ENCODE peak calls at places on chromosomes 3 and 15, in seven cellular contexts. One of them, this sample, is unnamed.

GRCh38 chr3:159872374-159873109 is 116.1 kb upstream of the IL12A start:
- DNase-seq in memory B cell: no peak
- DNase-seq in iris pigment epithelial cell: peak
- DNase-seq in T-cell: no peak
- DNase-seq in T-helper 1 cell: no peak
- DNase-seq in stromal cell of bone marrow: peak
- DNase-seq in AG09309: peak
- DNase-seq in this sample: no peak

GRCh38 chr3:190073264-190073663 is 47.4 kb downstream of the P3H2 start:
- DNase-seq in memory B cell: no peak
- DNase-seq in iris pigment epithelial cell: peak
- DNase-seq in T-cell: no peak
- DNase-seq in T-helper 1 cell: no peak
- DNase-seq in stromal cell of bone marrow: no peak
- DNase-seq in AG09309: no peak
- DNase-seq in this sample: no peak

GRCh38 chr3:12303998-12304397 is 15.1 kb downstream of the PPARG start:
- DNase-seq in memory B cell: no peak
- DNase-seq in iris pigment epithelial cell: no peak
- DNase-seq in T-cell: no peak
- DNase-seq in T-helper 1 cell: no peak
- DNase-seq in stromal cell of bone marrow: no peak
- DNase-seq in AG09309: no peak
- DNase-seq in this sample: peak

GRCh38 chr3:140441006-140441405 is 236.9 kb upstream of the TRIM42 start:
- DNase-seq in memory B cell: no peak
- DNase-seq in iris pigment epithelial cell: peak
- DNase-seq in T-cell: no peak
- DNase-seq in T-helper 1 cell: no peak
- DNase-seq in stromal cell of bone marrow: peak
- DNase-seq in AG09309: peak
- DNase-seq in this sample: peak

GRCh38 chr3:103048371-103048722 is 613.5 kb downstream of the ZPLD1 start:
- DNase-seq in memory B cell: no peak
- DNase-seq in iris pigment epithelial cell: peak
- DNase-seq in T-cell: no peak
- DNase-seq in T-helper 1 cell: no peak
- DNase-seq in stromal cell of bone marrow: no peak
- DNase-seq in AG09309: no peak
- DNase-seq in this sample: no peak

GRCh38 chr3:128180446-128180845 is 27.2 kb downstream of the EEFSEC start:
- DNase-seq in memory B cell: no peak
- DNase-seq in iris pigment epithelial cell: no peak
- DNase-seq in T-cell: no peak
- DNase-seq in T-helper 1 cell: no peak
- DNase-seq in stromal cell of bone marrow: no peak
- DNase-seq in AG09309: no peak
- DNase-seq in this sample: no peak

GRCh38 chr3:20741381-20741780 is 555.4 kb upstream of the SGO1 start:
- DNase-seq in memory B cell: no peak
- DNase-seq in iris pigment epithelial cell: no peak
- DNase-seq in T-cell: no peak
- DNase-seq in T-helper 1 cell: no peak
- DNase-seq in stromal cell of bone marrow: no peak
- DNase-seq in AG09309: no peak
- DNase-seq in this sample: no peak

GRCh38 chr15:71125831-71126453 is 10.7 kb downstream of the THSD4 start:
- DNase-seq in memory B cell: no peak
- DNase-seq in iris pigment epithelial cell: no peak
- DNase-seq in T-cell: no peak
- DNase-seq in T-helper 1 cell: no peak
- DNase-seq in stromal cell of bone marrow: no peak
- DNase-seq in AG09309: no peak
- DNase-seq in this sample: no peak

GRCh38 chr3:14806641-14807263 is 12.0 kb upstream of the FGD5 start:
- DNase-seq in memory B cell: no peak
- DNase-seq in iris pigment epithelial cell: peak
- DNase-seq in T-cell: peak
- DNase-seq in T-helper 1 cell: no peak
- DNase-seq in stromal cell of bone marrow: no peak
- DNase-seq in AG09309: no peak
- DNase-seq in this sample: no peak

GRCh38 chr3:140736863-140737460 is 59.1 kb downstream of the TRIM42 start:
- DNase-seq in memory B cell: no peak
- DNase-seq in iris pigment epithelial cell: peak
- DNase-seq in T-cell: no peak
- DNase-seq in T-helper 1 cell: no peak
- DNase-seq in stromal cell of bone marrow: peak
- DNase-seq in AG09309: peak
- DNase-seq in this sample: peak

GRCh38 chr15:70111203-70112017 is 13.7 kb upstream of the TLE3 start:
- DNase-seq in memory B cell: no peak
- DNase-seq in iris pigment epithelial cell: peak
- DNase-seq in T-cell: no peak
- DNase-seq in T-helper 1 cell: no peak
- DNase-seq in stromal cell of bone marrow: peak
- DNase-seq in AG09309: peak
- DNase-seq in this sample: peak

GRCh38 chr15:90047956-90048575 is 46.9 kb downstream of the ZNF710 start:
- DNase-seq in memory B cell: no peak
- DNase-seq in iris pigment epithelial cell: no peak
- DNase-seq in T-cell: no peak
- DNase-seq in T-helper 1 cell: no peak
- DNase-seq in stromal cell of bone marrow: no peak
- DNase-seq in AG09309: no peak
- DNase-seq in this sample: peak

GRCh38 chr3:67292356-67293225 is 294.5 kb downstream of the KBTBD8 start:
- DNase-seq in memory B cell: no peak
- DNase-seq in iris pigment epithelial cell: peak
- DNase-seq in T-cell: no peak
- DNase-seq in T-helper 1 cell: no peak
- DNase-seq in stromal cell of bone marrow: peak
- DNase-seq in AG09309: no peak
- DNase-seq in this sample: peak

GRCh38 chr3:63988943-63989342 is 34.4 kb downstream of the PSMD6 start:
- DNase-seq in memory B cell: no peak
- DNase-seq in iris pigment epithelial cell: no peak
- DNase-seq in T-cell: no peak
- DNase-seq in T-helper 1 cell: no peak
- DNase-seq in stromal cell of bone marrow: no peak
- DNase-seq in AG09309: no peak
- DNase-seq in this sample: no peak

GRCh38 chr15:35507932-35508638 is 37.9 kb downstream of the DPH6 start:
- DNase-seq in memory B cell: no peak
- DNase-seq in iris pigment epithelial cell: no peak
- DNase-seq in T-cell: no peak
- DNase-seq in T-helper 1 cell: no peak
- DNase-seq in stromal cell of bone marrow: no peak
- DNase-seq in AG09309: no peak
- DNase-seq in this sample: no peak

GRCh38 chr3:62811119-62811518 is 64.1 kb downstream of the CADPS start:
- DNase-seq in memory B cell: no peak
- DNase-seq in iris pigment epithelial cell: peak
- DNase-seq in T-cell: no peak
- DNase-seq in T-helper 1 cell: no peak
- DNase-seq in stromal cell of bone marrow: no peak
- DNase-seq in AG09309: no peak
- DNase-seq in this sample: no peak

GRCh38 chr3:123735456-123735855 is 148.7 kb downstream of the MYLK start:
- DNase-seq in memory B cell: no peak
- DNase-seq in iris pigment epithelial cell: no peak
- DNase-seq in T-cell: no peak
- DNase-seq in T-helper 1 cell: no peak
- DNase-seq in stromal cell of bone marrow: no peak
- DNase-seq in AG09309: no peak
- DNase-seq in this sample: no peak

GRCh38 chr3:118587037-118587741 is 447.5 kb downstream of the IGSF11 start:
- DNase-seq in memory B cell: no peak
- DNase-seq in iris pigment epithelial cell: no peak
- DNase-seq in T-cell: no peak
- DNase-seq in T-helper 1 cell: no peak
- DNase-seq in stromal cell of bone marrow: no peak
- DNase-seq in AG09309: no peak
- DNase-seq in this sample: no peak

GRCh38 chr15:69357773-69358765 is 56.1 kb upstream of the KIF23 start:
- DNase-seq in memory B cell: no peak
- DNase-seq in iris pigment epithelial cell: peak
- DNase-seq in T-cell: no peak
- DNase-seq in T-helper 1 cell: no peak
- DNase-seq in stromal cell of bone marrow: no peak
- DNase-seq in AG09309: no peak
- DNase-seq in this sample: peak

GRCh38 chr3:113844622-113845222 is 6.1 kb downstream of the GRAMD1C start:
- DNase-seq in memory B cell: no peak
- DNase-seq in iris pigment epithelial cell: peak
- DNase-seq in T-cell: no peak
- DNase-seq in T-helper 1 cell: peak
- DNase-seq in stromal cell of bone marrow: peak
- DNase-seq in AG09309: no peak
- DNase-seq in this sample: no peak

GRCh38 chr15:93452537-93453211 is 363.7 kb upstream of the RGMA start:
- DNase-seq in memory B cell: no peak
- DNase-seq in iris pigment epithelial cell: no peak
- DNase-seq in T-cell: no peak
- DNase-seq in T-helper 1 cell: no peak
- DNase-seq in stromal cell of bone marrow: peak
- DNase-seq in AG09309: no peak
- DNase-seq in this sample: no peak

GRCh38 chr3:162302983-162303624 is 806.5 kb downstream of the OTOL1 start:
- DNase-seq in memory B cell: no peak
- DNase-seq in iris pigment epithelial cell: peak
- DNase-seq in T-cell: no peak
- DNase-seq in T-helper 1 cell: no peak
- DNase-seq in stromal cell of bone marrow: peak
- DNase-seq in AG09309: no peak
- DNase-seq in this sample: no peak